ENCODE peak calls at places on chromosomes 16 and 17, in nine cellular contexts. Y is T47D; V is substantia nigra; W is iris pigment epithelial cell; E is adrenal gland; O is fibroblast of the aortic adventitia; L is psoas muscle; A is activated CD4-positive, CD25-positive, alpha-beta regulatory T cell; R is GM06990. M is an unnamed sample.

GRCh38 chr16:1960665-1961630 is 1.6 kb downstream of the NDUFB10 start:
- DNase-seq in A (peak; percentile 46), R (peak; percentile 74), O (peak; percentile 43), Y (no peak), E (no peak), L (no peak), V (no peak), W (no peak), M (no peak)

GRCh38 chr16:10878644-10879498 is 1.9 kb downstream of the CIITA start:
- DNase-seq in O (peak; percentile 24), Y (peak; percentile 65), A (no peak), W (peak; percentile 38), V (no peak), E (peak; percentile 78), R (peak; percentile 77), L (peak; percentile 51), M (no peak)

GRCh38 chr17:556431-556995 is 158.1 kb downstream of the VPS53 start:
- DNase-seq in E (no peak), R (no peak), L (no peak), Y (no peak), W (peak; percentile 50), V (no peak), A (no peak), O (peak; percentile 46), M (no peak)

GRCh38 chr16:912684-913613 is 57.8 kb downstream of the LMF1 start:
- DNase-seq in L (no peak), W (no peak), O (no peak), Y (no peak), V (peak; percentile 61), E (no peak), R (no peak), A (no peak), M (no peak)

GRCh38 chr17:44522883-44523671 is 19.9 kb upstream of the GPATCH8 start:
- DNase-seq in L (peak; percentile 67), R (no peak), Y (peak; percentile 87), O (peak; percentile 73), E (peak; percentile 64), V (no peak), W (peak; percentile 70), A (peak; percentile 39), M (peak; percentile 47)

GRCh38 chr17:10061131-10061581 is 137.2 kb downstream of the GAS7 start:
- DNase-seq in R (no peak), A (no peak), O (peak; percentile 83), E (peak; percentile 32), W (no peak), V (no peak), Y (no peak), L (peak; percentile 63), M (no peak)

GRCh38 chr16:3963203-3963602 is 82.7 kb upstream of the CREBBP start:
- DNase-seq in A (no peak), Y (no peak), E (no peak), V (no peak), O (no peak), W (no peak), R (no peak), L (no peak), M (no peak)

GRCh38 chr17:72665841-72666518 is 426.5 kb downstream of the SLC39A11 start:
- DNase-seq in A (no peak), R (no peak), V (no peak), L (no peak), O (peak; percentile 21), W (no peak), E (no peak), Y (no peak), M (no peak)

GRCh38 chr16:30394603-30395154 is 541 bp upstream of the ZNF48 start:
- DNase-seq in L (no peak), O (peak; percentile 64), V (no peak), E (peak; percentile 56), W (peak; percentile 33), R (no peak), A (no peak), Y (no peak), M (no peak)

GRCh38 chr16:86354641-86355040 is 155.7 kb upstream of the FOXF1 start:
- DNase-seq in R (no peak), W (peak; percentile 63), O (peak; percentile 62), Y (no peak), V (no peak), L (no peak), E (no peak), A (no peak), M (no peak)

GRCh38 chr16:27083861-27084261 is 17.1 kb downstream of the C16orf82 start:
- DNase-seq in A (no peak), R (no peak), V (no peak), E (no peak), W (no peak), Y (no peak), L (no peak), O (no peak), M (peak; percentile 57)

GRCh38 chr17:8581002-8581658 is 49.4 kb downstream of the MYH10 start:
- DNase-seq in W (no peak), A (no peak), R (peak; percentile 15), V (no peak), L (no peak), Y (no peak), O (no peak), E (no peak), M (no peak)

GRCh38 chr16:72658888-72659717 is 388.8 kb downstream of the ZFHX3 start:
- DNase-seq in W (peak; percentile 65), E (no peak), L (no peak), V (no peak), A (no peak), R (no peak), O (no peak), Y (no peak), M (no peak)

GRCh38 chr17:76958974-76959373 is 90.8 kb downstream of the MGAT5B start:
- DNase-seq in V (no peak), O (no peak), W (no peak), Y (no peak), A (no peak), E (no peak), L (no peak), R (no peak), M (no peak)

GRCh38 chr17:32388613-32389459 is 38.9 kb downstream of the ZNF207 start:
- DNase-seq in R (no peak), V (no peak), O (no peak), L (no peak), Y (no peak), W (peak; percentile 34), E (no peak), A (no peak), M (no peak)

GRCh38 chr16:66619534-66620418 is 15.3 kb downstream of the CMTM3 start:
- DNase-seq in A (no peak), O (peak; percentile 20), E (no peak), Y (no peak), L (no peak), R (peak; percentile 50), W (peak; percentile 81), V (no peak), M (no peak)

GRCh38 chr17:78879679-78880186 is 23.3 kb downstream of the CEP295NL start:
- DNase-seq in V (no peak), L (peak; percentile 86), R (no peak), O (peak; percentile 95), Y (no peak), A (no peak), E (peak; percentile 36), W (peak; percentile 94), M (peak; percentile 35)

GRCh38 chr16:27628216-27628945 is 78.4 kb downstream of the KATNIP start:
- DNase-seq in R (no peak), A (no peak), L (no peak), W (no peak), V (no peak), E (no peak), Y (no peak), O (peak; percentile 16), M (no peak)

GRCh38 chr17:41835800-41836549 is at the start of gene NT5C3B:
- DNase-seq in R (peak; percentile 65), O (no peak), A (peak; percentile 23), L (peak; percentile 70), V (no peak), Y (peak; percentile 94), E (peak; percentile 55), W (no peak), M (peak; percentile 78)

GRCh38 chr17:18181358-18181757 is 2.3 kb upstream of the ALKBH5 start:
- DNase-seq in Y (no peak), E (peak; percentile 43), O (peak; percentile 72), V (no peak), A (no peak), L (no peak), R (no peak), W (no peak), M (no peak)

GRCh38 chr16:30922960-30923535 is 324 bp upstream of the FBXL19 start:
- DNase-seq in Y (peak; percentile 88), E (peak; percentile 100), O (peak; percentile 100), R (peak; percentile 99), A (peak; percentile 92), V (peak; percentile 98), W (peak; percentile 100), L (peak; percentile 100), M (peak; percentile 98)

GRCh38 chr16:52537463-52537862 is 9.5 kb downstream of the TOX3 start:
- DNase-seq in E (no peak), Y (no peak), L (no peak), R (no peak), O (no peak), A (no peak), W (no peak), V (no peak), M (no peak)

GRCh38 chr16:9844361-9844760 is 337.9 kb downstream of the GRIN2A start:
- DNase-seq in W (peak; percentile 52), E (no peak), V (no peak), A (no peak), L (no peak), O (peak; percentile 75), Y (no peak), R (no peak), M (no peak)

GRCh38 chr17:67742025-67742424 is 24.3 kb downstream of the NOL11 start:
- DNase-seq in E (no peak), Y (no peak), V (no peak), A (no peak), R (no peak), L (no peak), O (no peak), W (no peak), M (no peak)

GRCh38 chr17:41571561-41572434 is at the start of gene KRT9:
- DNase-seq in A (no peak), L (no peak), W (no peak), R (no peak), E (no peak), V (no peak), O (no peak), Y (no peak), M (peak; percentile 51)

GRCh38 chr17:19332371-19333131 is 30.0 kb downstream of the B9D1 start:
- DNase-seq in E (no peak), Y (no peak), L (no peak), O (no peak), W (no peak), R (no peak), A (no peak), V (no peak), M (no peak)

M was measured in nephron progenitor cell.